ENCODE peak calls at places on chromosomes 5 and 9, in ten cellular contexts. L is prostate gland, Z is A673, F is neural progenitor cell, B is cardiac muscle cell, U is lower lobe of right lung, S is fibroblast of lung, Q is sigmoid colon, E is transverse colon, Y is lung. X is an unnamed sample.

GRCh38 chr9:135246248-135247173 is 159.0 kb downstream of the OLFM1 start:
- DNase-seq in L (no peak), Z (no peak), F (no peak), B (no peak), U (peak; percentile 32), S (no peak), Q (peak; percentile 45), E (no peak), Y (no peak), X (no peak)

GRCh38 chr5:92907914-92908606 is 673.0 kb downstream of the NR2F1-AS1 start:
- DNase-seq in L (no peak), Z (no peak), F (no peak), B (peak; percentile 13), U (no peak), S (peak; percentile 80), Q (no peak), E (no peak), Y (no peak), X (no peak)

GRCh38 chr9:5438301-5439162 is 807 bp upstream of the PLGRKT start:
- DNase-seq in L (no peak), Z (no peak), F (no peak), B (no peak), U (no peak), S (peak; percentile 39), Q (no peak), E (peak; percentile 34), Y (no peak), X (no peak)

GRCh38 chr5:115168829-115169391 is 798 bp downstream of the TRIM36 start:
- DNase-seq in L (no peak), Z (peak; percentile 19), F (peak; percentile 83), B (peak; percentile 12), U (no peak), S (no peak), Q (no peak), E (peak; percentile 27), Y (no peak), X (no peak)

GRCh38 chr9:115643948-115644727 is 509.5 kb upstream of the PAPPA start:
- DNase-seq in L (no peak), Z (no peak), F (no peak), B (no peak), U (no peak), S (no peak), Q (no peak), E (no peak), Y (no peak), X (no peak)

GRCh38 chr5:12848709-12849108 is 944.5 kb upstream of the CTNND2 start:
- DNase-seq in L (no peak), Z (no peak), F (no peak), B (no peak), U (no peak), S (no peak), Q (no peak), E (no peak), Y (no peak), X (no peak)

GRCh38 chr9:133458643-133459312 is 1.0 kb upstream of the CACFD1 start:
- DNase-seq in L (no peak), Z (no peak), F (peak; percentile 36), B (no peak), U (no peak), S (no peak), Q (no peak), E (no peak), Y (no peak), X (no peak)

GRCh38 chr5:171678631-171679030 is 107.0 kb upstream of the SMIM23 start:
- DNase-seq in L (no peak), Z (no peak), F (no peak), B (no peak), U (no peak), S (no peak), Q (no peak), E (no peak), Y (no peak), X (no peak)

DNA sequence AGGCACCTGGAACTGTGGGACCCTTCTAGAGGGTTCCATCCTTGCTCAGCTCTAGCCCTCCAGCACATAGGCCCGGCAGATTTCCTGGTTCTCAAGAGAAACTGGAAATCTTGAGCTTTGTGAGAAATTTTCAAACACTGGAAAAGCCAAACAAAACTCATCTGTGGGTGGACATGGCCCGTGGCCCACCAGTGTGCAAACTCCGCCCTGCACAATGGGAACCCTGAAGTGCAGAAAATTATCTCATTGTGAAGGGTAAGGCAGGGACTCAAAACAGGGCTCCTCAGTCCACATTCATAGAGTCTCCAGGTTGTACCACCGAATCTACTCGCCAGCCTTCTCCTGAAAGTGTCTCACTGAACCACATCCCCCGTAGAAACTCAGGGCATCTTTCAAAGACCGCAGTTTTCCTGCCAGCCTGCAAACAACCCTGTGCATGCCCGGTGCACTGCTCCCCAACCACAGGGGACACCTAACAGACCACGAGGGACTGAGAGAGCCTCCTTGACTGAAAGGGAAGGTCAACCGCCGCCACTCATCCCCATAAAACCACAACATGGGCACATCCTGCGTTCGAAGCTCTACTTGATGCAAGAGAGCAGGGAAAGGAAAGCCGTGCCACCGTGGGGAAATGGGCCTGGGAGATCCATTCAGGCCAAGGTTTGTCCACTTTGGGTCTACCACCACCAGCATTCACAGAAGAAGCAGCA is 18.1 kb downstream of the ADAMTS2 start:
- DNase-seq in L (no peak), Z (no peak), F (no peak), B (no peak), U (peak; percentile 31), S (no peak), Q (peak; percentile 64), E (no peak), Y (no peak), X (no peak)
- H3K27ac ChIP-seq in L (no peak overlapping the region), Z (no peak overlapping the region), F (no peak overlapping the region), B (no peak overlapping the region), U (no peak overlapping the region), S (peak overlapping the region; percentile 53), Q (peak overlapping the region; percentile 49), E (peak overlapping the region; percentile 22), Y (no peak overlapping the region), X (no peak overlapping the region)

DNA sequence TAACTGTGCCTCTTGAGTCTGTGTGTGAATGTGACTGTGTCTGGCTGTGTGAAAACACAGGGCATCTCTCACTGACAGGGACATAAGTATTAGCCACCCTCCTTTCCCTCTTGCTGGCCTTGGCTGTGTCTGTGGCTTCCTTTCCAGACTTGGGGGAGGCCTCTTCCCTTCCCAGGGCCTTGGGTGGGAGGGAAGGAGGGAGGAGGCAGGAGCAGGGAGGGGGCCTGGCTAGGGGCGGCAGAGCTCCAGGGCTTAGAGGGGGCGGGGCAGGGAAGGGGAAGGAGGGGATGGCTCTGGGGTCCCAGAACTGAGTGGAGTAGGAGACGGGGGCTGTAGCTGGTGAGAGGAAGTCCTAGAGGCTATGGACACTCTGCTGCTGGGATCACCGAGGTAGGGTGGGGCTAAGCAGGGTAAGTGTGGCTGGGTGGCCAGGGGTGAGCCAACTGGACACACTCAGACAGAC is 1.7 kb downstream of the IL11RA start:
- DNase-seq in L (no peak), Z (peak; percentile 32), F (no peak), B (peak; percentile 26), U (no peak), S (peak; percentile 22), Q (peak; percentile 75), E (no peak), Y (no peak), X (no peak)
- H3K27ac ChIP-seq in L (peak overlapping the region; percentile 65), Z (peak overlapping the region; percentile 74), F (no peak overlapping the region), B (peak overlapping the region; percentile 81), U (peak overlapping the region; percentile 72), S (no peak overlapping the region), Q (peak overlapping the region; percentile 89), E (peak overlapping the region; percentile 85), Y (peak overlapping the region; percentile 88), X (peak overlapping the region; percentile 69)

DNA sequence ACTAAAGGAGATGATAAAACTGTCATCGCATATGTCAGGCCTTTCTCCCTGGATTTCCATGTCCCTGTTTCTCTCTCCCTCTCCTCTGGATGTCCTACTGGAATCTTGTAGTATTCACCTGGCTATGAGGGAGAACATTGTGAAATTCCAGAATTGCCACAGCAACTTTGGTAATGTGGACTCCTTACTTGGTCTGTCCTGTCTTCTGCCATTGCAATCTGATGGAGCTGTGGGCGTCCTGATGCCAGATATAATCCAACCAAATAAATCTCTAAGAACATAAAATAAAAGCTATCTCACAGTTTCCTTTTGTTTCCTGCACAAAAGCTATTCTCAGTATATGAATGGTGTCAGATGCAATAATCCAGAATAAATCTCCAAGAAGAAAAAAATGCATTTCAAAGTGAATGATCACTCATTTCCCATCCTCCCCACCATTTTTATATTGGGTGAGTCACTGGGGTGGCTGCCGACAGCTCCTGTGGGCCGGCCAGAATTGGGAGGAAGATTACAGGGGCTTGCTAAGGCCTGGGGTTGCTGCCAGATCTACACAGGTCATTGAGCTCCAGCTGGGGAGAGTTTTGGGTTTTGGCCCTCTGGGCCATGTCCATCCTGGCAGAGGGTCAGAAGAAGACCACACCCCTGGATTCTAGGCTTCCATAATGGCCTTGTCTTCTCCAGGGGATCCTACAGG is 160.7 kb upstream of the PITX1 start:
- DNase-seq in L (no peak), Z (no peak), F (no peak), B (no peak), U (no peak), S (peak; percentile 48), Q (peak; percentile 62), E (no peak), Y (no peak), X (no peak)
- H3K27ac ChIP-seq in L (no peak overlapping the region), Z (no peak overlapping the region), F (no peak overlapping the region), B (no peak overlapping the region), U (no peak overlapping the region), S (no peak overlapping the region), Q (no peak overlapping the region), E (no peak overlapping the region), Y (no peak overlapping the region), X (no peak overlapping the region)

GRCh38 chr9:33377089-33377715 is 25.2 kb downstream of the AQP7 start:
- DNase-seq in L (no peak), Z (no peak), F (no peak), B (no peak), U (no peak), S (no peak), Q (peak; percentile 41), E (no peak), Y (no peak), X (no peak)

GRCh38 chr9:33375841-33376321 is 26.5 kb downstream of the AQP7 start:
- DNase-seq in L (no peak), Z (no peak), F (no peak), B (no peak), U (no peak), S (no peak), Q (no peak), E (no peak), Y (no peak), X (no peak)

GRCh38 chr9:33374634-33375237 is 27.6 kb downstream of the AQP7 start:
- DNase-seq in L (peak; percentile 77), Z (peak; percentile 85), F (peak; percentile 90), B (peak; percentile 89), U (peak; percentile 76), S (peak; percentile 84), Q (peak; percentile 86), E (peak; percentile 80), Y (peak; percentile 80), X (peak; percentile 21)

GRCh38 chr9:33374190-33374589 is 28.2 kb downstream of the AQP7 start:
- DNase-seq in L (no peak), Z (no peak), F (no peak), B (no peak), U (no peak), S (no peak), Q (peak; percentile 42), E (no peak), Y (no peak), X (no peak)

DNA sequence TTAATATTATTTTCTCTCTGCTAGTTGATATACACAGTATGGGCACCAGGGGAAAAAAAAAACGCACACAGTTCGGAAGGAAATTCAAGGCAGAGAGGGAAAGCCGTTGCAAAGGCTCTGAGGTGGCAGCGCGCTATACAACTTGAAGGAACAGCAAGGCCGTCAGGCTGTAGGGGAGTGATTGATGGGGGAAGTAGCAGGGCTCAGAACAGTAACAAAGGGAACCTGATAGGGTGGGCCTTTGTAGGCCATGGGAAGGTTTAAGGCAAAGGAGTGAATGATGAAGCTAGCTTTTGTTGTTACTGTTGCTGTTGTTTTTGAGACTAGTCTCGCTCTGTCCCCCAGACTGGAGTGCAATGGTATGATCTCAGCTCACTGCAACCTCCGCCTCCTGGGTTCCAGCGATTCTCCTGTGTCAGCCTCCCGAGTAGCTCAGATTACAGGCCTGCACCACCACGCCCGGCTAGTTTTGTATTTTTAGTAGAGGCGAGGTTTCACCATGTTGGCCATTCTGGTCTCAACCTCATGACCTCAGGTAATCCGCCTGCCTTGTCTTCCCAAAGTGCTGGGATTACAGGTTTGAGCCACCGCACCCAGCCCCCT is 27.0 kb downstream of the AQP7 start:
- DNase-seq in L (no peak), Z (no peak), F (peak; percentile 73), B (no peak), U (no peak), S (no peak), Q (no peak), E (no peak), Y (no peak), X (no peak)
- H3K27ac ChIP-seq in L (no peak overlapping the region), Z (no peak overlapping the region), F (peak overlapping the region; percentile 88), B (peak overlapping the region; percentile 75), U (peak overlapping the region; percentile 32), S (peak overlapping the region; percentile 9), Q (peak overlapping the region; percentile 51), E (peak overlapping the region; percentile 44), Y (no peak overlapping the region), X (no peak overlapping the region)